ENCODE peak calls at places on chromosomes 2 and 18, in nine cellular contexts. One of them, this sample, is unnamed. For H3K4me1, the result is how much of the 10 kb centered on the place peaks cover.

GRCh38 chr2:129885735-129886134 is 93.7 kb upstream of the RAB6C start:
- DNase-seq in adrenal gland: no peak
- DNase-seq in heart right ventricle: no peak
- DNase-seq in psoas muscle: no peak
- DNase-seq in CD4-positive, alpha-beta memory T cell: no peak
- DNase-seq in Karpas-422: peak
- DNase-seq in SK-N-SH: peak
- DNase-seq in lower lobe of right lung: no peak
- DNase-seq in tibial artery: no peak
- DNase-seq in this sample: peak

GRCh38 chr2:19812166-19812565 is 89.6 kb downstream of the TTC32 start:
- DNase-seq in adrenal gland: no peak
- DNase-seq in heart right ventricle: no peak
- DNase-seq in psoas muscle: no peak
- DNase-seq in CD4-positive, alpha-beta memory T cell: no peak
- DNase-seq in Karpas-422: no peak
- DNase-seq in SK-N-SH: no peak
- DNase-seq in lower lobe of right lung: no peak
- DNase-seq in tibial artery: peak
- DNase-seq in this sample: no peak

GRCh38 chr2:199223791-199224190 is 233.9 kb downstream of the SATB2 start:
- DNase-seq in adrenal gland: no peak
- DNase-seq in heart right ventricle: no peak
- DNase-seq in psoas muscle: no peak
- DNase-seq in CD4-positive, alpha-beta memory T cell: no peak
- DNase-seq in Karpas-422: no peak
- DNase-seq in SK-N-SH: no peak
- DNase-seq in lower lobe of right lung: no peak
- DNase-seq in tibial artery: no peak
- DNase-seq in this sample: peak

GRCh38 chr2:154698789-154699559 is 479 bp downstream of the KCNJ3 start:
- DNase-seq in adrenal gland: no peak
- DNase-seq in heart right ventricle: no peak
- DNase-seq in psoas muscle: no peak
- DNase-seq in CD4-positive, alpha-beta memory T cell: no peak
- DNase-seq in Karpas-422: no peak
- DNase-seq in SK-N-SH: peak
- DNase-seq in lower lobe of right lung: no peak
- DNase-seq in tibial artery: no peak
- DNase-seq in this sample: no peak

GRCh38 chr2:20282916-20283592 is 58.1 kb upstream of the SDC1 start:
- DNase-seq in adrenal gland: peak
- DNase-seq in heart right ventricle: peak
- DNase-seq in psoas muscle: peak
- DNase-seq in CD4-positive, alpha-beta memory T cell: no peak
- DNase-seq in Karpas-422: no peak
- DNase-seq in SK-N-SH: peak
- DNase-seq in lower lobe of right lung: no peak
- DNase-seq in tibial artery: peak
- DNase-seq in this sample: no peak

GRCh38 chr2:170771049-170771937 is 1.1 kb downstream of the ERICH2 start:
- DNase-seq in adrenal gland: no peak
- DNase-seq in heart right ventricle: no peak
- DNase-seq in psoas muscle: no peak
- DNase-seq in CD4-positive, alpha-beta memory T cell: peak
- DNase-seq in Karpas-422: no peak
- DNase-seq in SK-N-SH: no peak
- DNase-seq in lower lobe of right lung: no peak
- DNase-seq in tibial artery: no peak
- DNase-seq in this sample: no peak

GRCh38 chr2:104597942-104598341 is 256.0 kb upstream of the POU3F3 start:
- DNase-seq in adrenal gland: no peak
- DNase-seq in heart right ventricle: no peak
- DNase-seq in psoas muscle: no peak
- DNase-seq in CD4-positive, alpha-beta memory T cell: no peak
- DNase-seq in Karpas-422: no peak
- DNase-seq in SK-N-SH: no peak
- DNase-seq in lower lobe of right lung: no peak
- DNase-seq in tibial artery: no peak
- DNase-seq in this sample: no peak

GRCh38 chr2:77712601-77713000 is 190.4 kb upstream of the LRRTM4 start:
- DNase-seq in adrenal gland: no peak
- DNase-seq in heart right ventricle: no peak
- DNase-seq in psoas muscle: no peak
- DNase-seq in CD4-positive, alpha-beta memory T cell: no peak
- DNase-seq in Karpas-422: no peak
- DNase-seq in SK-N-SH: no peak
- DNase-seq in lower lobe of right lung: no peak
- DNase-seq in tibial artery: no peak
- DNase-seq in this sample: no peak

GRCh38 chr2:151106805-151107490 is 154.7 kb downstream of the RBM43 start:
- DNase-seq in adrenal gland: no peak
- DNase-seq in heart right ventricle: no peak
- DNase-seq in psoas muscle: no peak
- DNase-seq in CD4-positive, alpha-beta memory T cell: no peak
- DNase-seq in Karpas-422: no peak
- DNase-seq in SK-N-SH: no peak
- DNase-seq in lower lobe of right lung: no peak
- DNase-seq in tibial artery: no peak
- DNase-seq in this sample: no peak

GRCh38 chr18:64659186-64659585 is 510.3 kb upstream of the LINC00305 start:
- DNase-seq in adrenal gland: no peak
- DNase-seq in heart right ventricle: no peak
- DNase-seq in psoas muscle: no peak
- DNase-seq in CD4-positive, alpha-beta memory T cell: no peak
- DNase-seq in Karpas-422: no peak
- DNase-seq in SK-N-SH: no peak
- DNase-seq in lower lobe of right lung: no peak
- DNase-seq in tibial artery: no peak
- DNase-seq in this sample: peak
- H3K4me3 ChIP-seq in adrenal gland: no peak
- H3K4me3 ChIP-seq in heart right ventricle: no peak
- H3K4me3 ChIP-seq in psoas muscle: no peak
- H3K4me3 ChIP-seq in CD4-positive, alpha-beta memory T cell: no peak
- H3K4me3 ChIP-seq in Karpas-422: no peak
- H3K4me3 ChIP-seq in SK-N-SH: no peak
- H3K4me3 ChIP-seq in lower lobe of right lung: no peak
- H3K4me3 ChIP-seq in tibial artery: no peak
- H3K4me3 ChIP-seq in this sample: no peak

GRCh38 chr2:60526623-60527022 is 26.8 kb downstream of the BCL11A start:
- DNase-seq in adrenal gland: no peak
- DNase-seq in heart right ventricle: no peak
- DNase-seq in psoas muscle: no peak
- DNase-seq in CD4-positive, alpha-beta memory T cell: peak
- DNase-seq in Karpas-422: no peak
- DNase-seq in SK-N-SH: no peak
- DNase-seq in lower lobe of right lung: no peak
- DNase-seq in tibial artery: no peak
- DNase-seq in this sample: no peak

GRCh38 chr2:60525859-60526258 is 27.6 kb downstream of the BCL11A start:
- DNase-seq in adrenal gland: no peak
- DNase-seq in heart right ventricle: no peak
- DNase-seq in psoas muscle: no peak
- DNase-seq in CD4-positive, alpha-beta memory T cell: no peak
- DNase-seq in Karpas-422: no peak
- DNase-seq in SK-N-SH: no peak
- DNase-seq in lower lobe of right lung: no peak
- DNase-seq in tibial artery: no peak
- DNase-seq in this sample: no peak

GRCh38 chr2:60529111-60529510 is 24.3 kb downstream of the BCL11A start:
- DNase-seq in adrenal gland: no peak
- DNase-seq in heart right ventricle: no peak
- DNase-seq in psoas muscle: no peak
- DNase-seq in CD4-positive, alpha-beta memory T cell: no peak
- DNase-seq in Karpas-422: no peak
- DNase-seq in SK-N-SH: no peak
- DNase-seq in lower lobe of right lung: peak
- DNase-seq in tibial artery: no peak
- DNase-seq in this sample: no peak

GRCh38 chr2:60528366-60528765 is 25.1 kb downstream of the BCL11A start:
- DNase-seq in adrenal gland: no peak
- DNase-seq in heart right ventricle: no peak
- DNase-seq in psoas muscle: no peak
- DNase-seq in CD4-positive, alpha-beta memory T cell: no peak
- DNase-seq in Karpas-422: no peak
- DNase-seq in SK-N-SH: no peak
- DNase-seq in lower lobe of right lung: no peak
- DNase-seq in tibial artery: no peak
- DNase-seq in this sample: no peak

DNA sequence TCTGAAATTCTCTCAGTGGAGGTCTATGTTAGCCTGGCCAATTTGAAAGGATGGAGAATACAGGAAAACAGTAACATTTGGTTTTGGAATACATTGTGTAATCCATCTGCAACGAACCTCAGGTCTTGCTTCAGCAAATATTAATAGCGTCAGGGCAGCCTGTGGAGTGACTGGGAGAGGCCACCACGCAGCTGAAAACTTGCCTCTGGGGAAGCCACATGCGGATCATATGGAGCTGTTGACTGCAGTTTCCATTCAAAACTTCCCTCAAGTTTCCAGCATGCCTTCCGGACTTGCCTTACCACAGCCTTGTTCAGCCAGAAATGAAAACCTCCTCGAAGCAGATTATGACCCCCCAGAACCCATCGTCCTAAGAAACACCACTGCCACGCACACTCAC is 25.7 kb downstream of the BCL11A start:
- DNase-seq in adrenal gland: no peak
- DNase-seq in heart right ventricle: no peak
- DNase-seq in psoas muscle: no peak
- DNase-seq in CD4-positive, alpha-beta memory T cell: no peak
- DNase-seq in Karpas-422: no peak
- DNase-seq in SK-N-SH: no peak
- DNase-seq in lower lobe of right lung: no peak
- DNase-seq in tibial artery: no peak
- DNase-seq in this sample: no peak
- H3K27ac ChIP-seq in adrenal gland: no peak
- H3K27ac ChIP-seq in heart right ventricle: peak
- H3K27ac ChIP-seq in psoas muscle: no peak
- H3K27ac ChIP-seq in CD4-positive, alpha-beta memory T cell: no peak
- H3K27ac ChIP-seq in Karpas-422: no peak
- H3K27ac ChIP-seq in SK-N-SH: no peak
- H3K27ac ChIP-seq in lower lobe of right lung: no peak
- H3K27ac ChIP-seq in tibial artery: no peak
- H3K27ac ChIP-seq in this sample: no peak

GRCh38 chr2:30232027-30232800 is 880 bp downstream of the LBH start:
- DNase-seq in adrenal gland: peak
- DNase-seq in heart right ventricle: peak
- DNase-seq in psoas muscle: peak
- DNase-seq in CD4-positive, alpha-beta memory T cell: peak
- DNase-seq in Karpas-422: peak
- DNase-seq in SK-N-SH: peak
- DNase-seq in lower lobe of right lung: peak
- DNase-seq in tibial artery: peak
- DNase-seq in this sample: peak

GRCh38 chr2:30230479-30230854 is 867 bp upstream of the LBH start:
- DNase-seq in adrenal gland: no peak
- DNase-seq in heart right ventricle: peak
- DNase-seq in psoas muscle: no peak
- DNase-seq in CD4-positive, alpha-beta memory T cell: no peak
- DNase-seq in Karpas-422: no peak
- DNase-seq in SK-N-SH: peak
- DNase-seq in lower lobe of right lung: no peak
- DNase-seq in tibial artery: no peak
- DNase-seq in this sample: peak

GRCh38 chr2:30231726-30232026 is 342 bp downstream of the LBH start:
- DNase-seq in adrenal gland: no peak
- DNase-seq in heart right ventricle: no peak
- DNase-seq in psoas muscle: no peak
- DNase-seq in CD4-positive, alpha-beta memory T cell: no peak
- DNase-seq in Karpas-422: peak
- DNase-seq in SK-N-SH: no peak
- DNase-seq in lower lobe of right lung: no peak
- DNase-seq in tibial artery: no peak
- DNase-seq in this sample: no peak

GRCh38 chr2:30230855-30231725 is at the start of gene LBH:
- DNase-seq in adrenal gland: peak
- DNase-seq in heart right ventricle: peak
- DNase-seq in psoas muscle: peak
- DNase-seq in CD4-positive, alpha-beta memory T cell: peak
- DNase-seq in Karpas-422: peak
- DNase-seq in SK-N-SH: peak
- DNase-seq in lower lobe of right lung: peak
- DNase-seq in tibial artery: peak
- DNase-seq in this sample: peak

DNA sequence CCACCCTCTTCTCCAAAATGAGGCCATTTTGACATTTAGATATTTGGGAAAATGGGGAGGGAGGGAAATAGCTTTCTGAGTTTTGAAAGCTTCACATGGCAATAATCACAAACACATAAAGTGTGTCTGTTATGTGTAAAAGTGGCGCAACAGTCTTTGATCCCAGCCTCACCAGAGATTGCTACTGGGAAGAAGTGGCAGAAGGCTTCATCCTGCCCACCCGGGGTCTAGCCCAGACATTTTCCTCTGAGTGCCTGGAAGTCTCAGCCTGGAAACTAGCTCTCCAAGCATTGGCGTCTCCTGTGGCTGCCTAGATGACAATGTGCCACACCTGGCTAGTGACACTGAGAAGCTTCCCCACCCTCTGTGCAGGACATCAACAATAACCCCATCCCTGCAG is 1.7 kb upstream of the LBH start:
- DNase-seq in adrenal gland: no peak
- DNase-seq in heart right ventricle: no peak
- DNase-seq in psoas muscle: no peak
- DNase-seq in CD4-positive, alpha-beta memory T cell: no peak
- DNase-seq in Karpas-422: no peak
- DNase-seq in SK-N-SH: no peak
- DNase-seq in lower lobe of right lung: no peak
- DNase-seq in tibial artery: no peak
- DNase-seq in this sample: no peak
- H3K4me1 ChIP-seq in adrenal gland: under half
- H3K4me1 ChIP-seq in heart right ventricle: half or more
- H3K4me1 ChIP-seq in psoas muscle: under half
- H3K4me1 ChIP-seq in CD4-positive, alpha-beta memory T cell: half or more
- H3K4me1 ChIP-seq in Karpas-422: under half
- H3K4me1 ChIP-seq in SK-N-SH: under half
- H3K4me1 ChIP-seq in lower lobe of right lung: half or more
- H3K4me1 ChIP-seq in tibial artery: under half
- H3K4me1 ChIP-seq in this sample: under half

GRCh38 chr2:163602196-163602595 is 133.6 kb downstream of the FIGN start:
- DNase-seq in adrenal gland: no peak
- DNase-seq in heart right ventricle: no peak
- DNase-seq in psoas muscle: no peak
- DNase-seq in CD4-positive, alpha-beta memory T cell: no peak
- DNase-seq in Karpas-422: no peak
- DNase-seq in SK-N-SH: no peak
- DNase-seq in lower lobe of right lung: no peak
- DNase-seq in tibial artery: no peak
- DNase-seq in this sample: no peak
- H3K4me3 ChIP-seq in adrenal gland: no peak
- H3K4me3 ChIP-seq in heart right ventricle: no peak
- H3K4me3 ChIP-seq in psoas muscle: no peak
- H3K4me3 ChIP-seq in CD4-positive, alpha-beta memory T cell: no peak
- H3K4me3 ChIP-seq in Karpas-422: no peak
- H3K4me3 ChIP-seq in SK-N-SH: no peak
- H3K4me3 ChIP-seq in lower lobe of right lung: no peak
- H3K4me3 ChIP-seq in tibial artery: no peak
- H3K4me3 ChIP-seq in this sample: no peak

This sample was measured in OCI-LY7.